ENCODE peak calls at places on chromosome 16, in six cellular contexts. One of them, this sample, is unnamed.

GRCh38 chr16:87806246-87806607 is 40.4 kb upstream of the KLHDC4 start:
- DNase-seq in HT-29: peak; percentile 36
- DNase-seq in frontal cortex: no peak
- DNase-seq in AG08396: no peak
- DNase-seq in COR-L47: no peak
- DNase-seq in neural progenitor cell: no peak
- DNase-seq in this sample: peak; percentile 45

GRCh38 chr16:76964464-76965154 is 226.4 kb upstream of the MON1B start:
- DNase-seq in HT-29: no peak
- DNase-seq in frontal cortex: no peak
- DNase-seq in AG08396: no peak
- DNase-seq in COR-L47: no peak
- DNase-seq in neural progenitor cell: no peak
- DNase-seq in this sample: no peak

GRCh38 chr16:10523025-10523424 is 57.4 kb downstream of the EMP2 start:
- DNase-seq in HT-29: no peak
- DNase-seq in frontal cortex: no peak
- DNase-seq in AG08396: no peak
- DNase-seq in COR-L47: no peak
- DNase-seq in neural progenitor cell: no peak
- DNase-seq in this sample: no peak

GRCh38 chr16:86919073-86919472 is 340.7 kb downstream of the FOXL1 start:
- DNase-seq in HT-29: no peak
- DNase-seq in frontal cortex: no peak
- DNase-seq in AG08396: no peak
- DNase-seq in COR-L47: no peak
- DNase-seq in neural progenitor cell: no peak
- DNase-seq in this sample: no peak

GRCh38 chr16:8655184-8655717 is 19.2 kb upstream of the ABAT start:
- DNase-seq in HT-29: peak; percentile 42
- DNase-seq in frontal cortex: no peak
- DNase-seq in AG08396: no peak
- DNase-seq in COR-L47: peak; percentile 17
- DNase-seq in neural progenitor cell: peak; percentile 49
- DNase-seq in this sample: peak; percentile 48

GRCh38 chr16:69936252-69936651 is 14.9 kb upstream of the CLEC18A start:
- DNase-seq in HT-29: no peak
- DNase-seq in frontal cortex: peak; percentile 4
- DNase-seq in AG08396: no peak
- DNase-seq in COR-L47: no peak
- DNase-seq in neural progenitor cell: no peak
- DNase-seq in this sample: no peak

GRCh38 chr16:4388275-4389021 is 16.8 kb downstream of the VASN start:
- DNase-seq in HT-29: no peak
- DNase-seq in frontal cortex: no peak
- DNase-seq in AG08396: peak; percentile 48
- DNase-seq in COR-L47: no peak
- DNase-seq in neural progenitor cell: no peak
- DNase-seq in this sample: no peak

GRCh38 chr16:54066451-54067056 is 220.0 kb downstream of the IRX3 start:
- DNase-seq in HT-29: peak; percentile 14
- DNase-seq in frontal cortex: no peak
- DNase-seq in AG08396: no peak
- DNase-seq in COR-L47: no peak
- DNase-seq in neural progenitor cell: no peak
- DNase-seq in this sample: no peak

GRCh38 chr16:16015849-16016248 is 66.4 kb downstream of the ABCC1 start:
- DNase-seq in HT-29: no peak
- DNase-seq in frontal cortex: no peak
- DNase-seq in AG08396: no peak
- DNase-seq in COR-L47: no peak
- DNase-seq in neural progenitor cell: no peak
- DNase-seq in this sample: no peak

GRCh38 chr16:85029981-85030381 is 2.4 kb downstream of the KIAA0513 start:
- DNase-seq in HT-29: no peak
- DNase-seq in frontal cortex: no peak
- DNase-seq in AG08396: no peak
- DNase-seq in COR-L47: no peak
- DNase-seq in neural progenitor cell: no peak
- DNase-seq in this sample: no peak

GRCh38 chr16:50549561-50549915 is 1.3 kb downstream of the NKD1 start:
- DNase-seq in HT-29: no peak
- DNase-seq in frontal cortex: no peak
- DNase-seq in AG08396: no peak
- DNase-seq in COR-L47: no peak
- DNase-seq in neural progenitor cell: no peak
- DNase-seq in this sample: no peak

GRCh38 chr16:85991856-85992255 is 92.9 kb downstream of the IRF8 start:
- DNase-seq in HT-29: no peak
- DNase-seq in frontal cortex: no peak
- DNase-seq in AG08396: no peak
- DNase-seq in COR-L47: no peak
- DNase-seq in neural progenitor cell: no peak
- DNase-seq in this sample: no peak

GRCh38 chr16:54546481-54546880 is 259.9 kb upstream of the IRX3 start:
- DNase-seq in HT-29: no peak
- DNase-seq in frontal cortex: no peak
- DNase-seq in AG08396: no peak
- DNase-seq in COR-L47: peak; percentile 57
- DNase-seq in neural progenitor cell: peak; percentile 16
- DNase-seq in this sample: no peak

GRCh38 chr16:85554791-85555548 is 58.2 kb upstream of the GSE1 start:
- DNase-seq in HT-29: peak; percentile 48
- DNase-seq in frontal cortex: peak; percentile 77
- DNase-seq in AG08396: peak; percentile 87
- DNase-seq in COR-L47: no peak
- DNase-seq in neural progenitor cell: peak; percentile 62
- DNase-seq in this sample: peak; percentile 51

GRCh38 chr16:79362312-79362970 is 238.1 kb downstream of the MAF start:
- DNase-seq in HT-29: no peak
- DNase-seq in frontal cortex: no peak
- DNase-seq in AG08396: no peak
- DNase-seq in COR-L47: no peak
- DNase-seq in neural progenitor cell: no peak
- DNase-seq in this sample: peak; percentile 54

GRCh38 chr16:15832241-15832640 is 24.6 kb downstream of the MYH11 start:
- DNase-seq in HT-29: no peak
- DNase-seq in frontal cortex: no peak
- DNase-seq in AG08396: no peak
- DNase-seq in COR-L47: no peak
- DNase-seq in neural progenitor cell: no peak
- DNase-seq in this sample: no peak

GRCh38 chr16:89365044-89365467 is 125.3 kb downstream of the ANKRD11 start:
- DNase-seq in HT-29: no peak
- DNase-seq in frontal cortex: no peak
- DNase-seq in AG08396: peak; percentile 78
- DNase-seq in COR-L47: no peak
- DNase-seq in neural progenitor cell: no peak
- DNase-seq in this sample: no peak

GRCh38 chr16:56193951-56194726 is 2.9 kb downstream of the GNAO1 start:
- DNase-seq in HT-29: no peak
- DNase-seq in frontal cortex: peak; percentile 68
- DNase-seq in AG08396: peak; percentile 78
- DNase-seq in COR-L47: peak; percentile 92
- DNase-seq in neural progenitor cell: peak; percentile 98
- DNase-seq in this sample: no peak

GRCh38 chr16:4067262-4068001 is 48.8 kb downstream of the ADCY9 start:
- DNase-seq in HT-29: no peak
- DNase-seq in frontal cortex: no peak
- DNase-seq in AG08396: no peak
- DNase-seq in COR-L47: no peak
- DNase-seq in neural progenitor cell: no peak
- DNase-seq in this sample: no peak

GRCh38 chr16:54174201-54174600 is 112.4 kb downstream of the IRX3 start:
- DNase-seq in HT-29: no peak
- DNase-seq in frontal cortex: no peak
- DNase-seq in AG08396: no peak
- DNase-seq in COR-L47: no peak
- DNase-seq in neural progenitor cell: peak; percentile 12
- DNase-seq in this sample: no peak

GRCh38 chr16:88743693-88744519 is 37.6 kb downstream of the CTU2 start:
- DNase-seq in HT-29: peak; percentile 83
- DNase-seq in frontal cortex: peak; percentile 84
- DNase-seq in AG08396: peak; percentile 93
- DNase-seq in COR-L47: no peak
- DNase-seq in neural progenitor cell: peak; percentile 88
- DNase-seq in this sample: peak; percentile 56

GRCh38 chr16:88905563-88905962 is 39.1 kb upstream of the PABPN1L start:
- DNase-seq in HT-29: no peak
- DNase-seq in frontal cortex: no peak
- DNase-seq in AG08396: no peak
- DNase-seq in COR-L47: no peak
- DNase-seq in neural progenitor cell: peak; percentile 79
- DNase-seq in this sample: no peak